ENCODE peak calls at places on chromosome 3, in five cellular contexts. J is GM23248, N is hepatocyte, R is OCI-LY7, E is HCT116. O is an unnamed sample.

GRCh38 chr3:14592390-14592789 is 52.2 kb upstream of the GRIP2 start:
- DNase-seq in N (no peak), R (no peak), E (no peak), J (no peak), O (no peak)

GRCh38 chr3:11379824-11380281 is 107.7 kb downstream of the ATG7 start:
- DNase-seq in E (no peak), R (no peak), J (no peak), N (no peak), O (no peak)

GRCh38 chr3:85554153-85554552 is 595.4 kb downstream of the CADM2 start:
- DNase-seq in R (no peak), N (no peak), E (no peak), J (no peak), O (no peak)

GRCh38 chr3:195072916-195073564 is 197.9 kb downstream of the XXYLT1 start:
- DNase-seq in J (no peak), E (no peak), R (no peak), N (no peak), O (no peak)

GRCh38 chr3:56257826-56258225 is 210.4 kb downstream of the ERC2 start:
- DNase-seq in J (no peak), R (no peak), N (no peak), E (no peak), O (no peak)

GRCh38 chr3:27669505-27670085 is 52.5 kb downstream of the EOMES start:
- DNase-seq in R (no peak), N (no peak), E (no peak), J (no peak), O (no peak)

GRCh38 chr3:138861755-138862333 is 27.1 kb upstream of the PIK3CB start:
- DNase-seq in R (no peak), J (peak; percentile 90), N (peak; percentile 8), E (peak; percentile 23), O (no peak)

GRCh38 chr3:174821477-174821876 is 37.7 kb upstream of the NAALADL2 start:
- DNase-seq in N (peak; percentile 24), J (peak; percentile 2), R (no peak), E (no peak), O (no peak)

GRCh38 chr3:126433496-126434263 is 39.0 kb downstream of the CFAP100 start:
- DNase-seq in E (no peak), N (no peak), R (no peak), J (no peak), O (no peak)

GRCh38 chr3:60228823-60229222 is 1022.4 kb downstream of the FHIT start:
- DNase-seq in J (no peak), R (no peak), N (no peak), E (no peak), O (no peak)

GRCh38 chr3:36364260-36364659 is 16.0 kb upstream of the STAC start:
- DNase-seq in J (no peak), R (no peak), E (no peak), N (no peak), O (no peak)

GRCh38 chr3:130843441-130843840 is 50.4 kb upstream of the ATP2C1 start:
- DNase-seq in J (no peak), R (no peak), N (peak; percentile 5), E (no peak), O (no peak)

GRCh38 chr3:64685331-64685799 is 2.4 kb downstream of the ADAMTS9 start:
- DNase-seq in E (no peak), J (peak; percentile 65), R (no peak), N (peak; percentile 51), O (no peak)

GRCh38 chr3:194364652-194365434 is 4.7 kb downstream of the LRRC15 start:
- DNase-seq in J (peak; percentile 89), N (peak; percentile 44), E (no peak), R (no peak), O (no peak)

GRCh38 chr3:95750097-95750496 is 1064.3 kb upstream of the EPHA6 start:
- DNase-seq in N (no peak), E (no peak), R (no peak), J (no peak), O (no peak)

GRCh38 chr3:19972056-19972455 is 25.2 kb downstream of the RAB5A start:
- DNase-seq in N (no peak), E (no peak), R (no peak), J (peak; percentile 46), O (peak; percentile 95)

GRCh38 chr3:69129531-69129930 is 7.1 kb upstream of the LMOD3 start:
- DNase-seq in N (no peak), R (no peak), E (no peak), J (peak; percentile 48), O (no peak)

GRCh38 chr3:104359546-104359945 is 1007.2 kb upstream of the ALCAM start:
- DNase-seq in R (no peak), E (no peak), J (peak; percentile 90), N (peak; percentile 19), O (peak; percentile 59)

GRCh38 chr3:141578197-141578596 is 91.4 kb downstream of the RASA2 start:
- DNase-seq in E (no peak), R (no peak), N (no peak), J (peak; percentile 75), O (no peak)

GRCh38 chr3:160016972-160017371 is 28.3 kb downstream of the IL12A start:
- DNase-seq in N (no peak), R (no peak), E (no peak), J (no peak), O (peak; percentile 87)

GRCh38 chr3:126135398-126136076 is 44.8 kb downstream of the ALDH1L1 start:
- DNase-seq in E (no peak), N (no peak), R (no peak), J (no peak), O (no peak)

GRCh38 chr3:193572426-193572908 is 17.8 kb upstream of the ATP13A4 start:
- DNase-seq in R (peak; percentile 62), N (peak; percentile 83), E (peak; percentile 65), J (peak; percentile 73), O (peak; percentile 80)

GRCh38 chr3:150243466-150243865 is 164.6 kb upstream of the TSC22D2 start:
- DNase-seq in E (no peak), J (no peak), N (no peak), R (no peak), O (no peak)

DNA sequence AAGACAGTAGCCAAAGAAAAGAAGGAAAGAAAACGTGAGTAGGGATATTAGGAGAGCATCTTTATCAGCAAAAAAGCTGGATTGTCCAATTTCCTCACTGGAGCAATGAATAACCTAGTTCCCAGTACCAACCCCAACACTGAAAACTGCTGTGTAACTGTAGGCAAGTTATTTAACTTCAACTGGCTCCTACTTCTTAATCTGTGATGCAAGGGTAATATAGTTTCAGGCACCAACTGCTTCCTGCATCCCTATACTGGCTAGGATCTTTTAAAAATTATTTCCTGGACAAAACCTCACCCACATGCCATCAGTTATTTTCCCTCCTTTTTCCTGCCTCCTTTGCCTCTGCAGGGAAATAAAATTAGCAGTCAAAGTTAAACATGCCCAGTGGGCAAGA is 59.6 kb downstream of the ZBTB20 start:
- DNase-seq in R (no peak), N (no peak), E (no peak), J (no peak), O (no peak)
- TF ChIP-seq EZH2phosphoT487 in R (no peak), N (no peak), E (no peak), J (no peak), O (no peak)

GRCh38 chr3:178475062-178475461 is 61.2 kb upstream of the KCNMB2 start:
- DNase-seq in E (no peak), R (no peak), N (no peak), J (no peak), O (no peak)
- TF ChIP-seq EZH2phosphoT487 in E (no peak), R (no peak), N (no peak), J (no peak), O (no peak)

GRCh38 chr3:161409858-161410257 is 38.5 kb upstream of the SPTSSB start:
- DNase-seq in J (no peak), E (no peak), N (no peak), R (no peak), O (peak; percentile 86)
- TF ChIP-seq EZH2phosphoT487 in J (no peak), E (no peak), N (no peak), R (no peak), O (no peak)

DNA sequence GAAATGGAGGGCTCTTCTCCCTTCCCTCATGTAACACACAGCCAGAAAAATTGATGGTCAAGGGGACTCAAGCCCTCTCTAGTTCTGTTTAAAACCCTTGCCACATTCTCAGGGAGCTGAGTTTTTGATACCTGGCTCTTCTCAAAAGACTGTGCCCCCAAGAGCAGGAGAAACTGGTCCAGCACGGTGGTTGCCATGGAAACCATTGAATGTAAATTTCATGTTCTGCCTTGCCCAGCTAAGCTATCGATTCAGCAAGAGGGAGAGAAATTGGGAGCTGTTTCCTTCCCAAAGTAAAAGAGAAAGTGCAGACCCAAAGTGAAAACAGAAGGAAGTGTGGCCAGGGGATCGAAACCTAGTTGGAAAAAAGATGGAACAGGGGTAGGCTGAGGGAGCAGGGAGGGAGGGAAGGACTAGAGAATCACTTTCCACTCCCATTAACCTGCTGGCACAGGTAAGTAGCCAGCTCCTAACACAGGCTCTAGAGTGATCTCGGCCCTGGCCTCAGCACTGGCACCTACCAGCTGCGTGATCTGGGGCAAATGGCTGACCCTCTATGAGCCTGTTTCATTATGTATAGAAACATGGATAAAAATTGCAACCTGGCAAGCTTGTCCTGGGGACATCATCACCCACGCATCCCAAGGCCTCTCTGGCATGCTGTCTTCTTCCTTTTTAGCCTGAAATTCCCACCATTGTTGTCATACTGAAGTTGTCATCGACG is 140.9 kb downstream of the TPRA1 start:
- DNase-seq in R (no peak), N (no peak), E (no peak), J (no peak), O (no peak)
- TF ChIP-seq EZH2phosphoT487 in R (no peak), N (no peak), E (no peak), J (no peak), O (no peak)

DNA sequence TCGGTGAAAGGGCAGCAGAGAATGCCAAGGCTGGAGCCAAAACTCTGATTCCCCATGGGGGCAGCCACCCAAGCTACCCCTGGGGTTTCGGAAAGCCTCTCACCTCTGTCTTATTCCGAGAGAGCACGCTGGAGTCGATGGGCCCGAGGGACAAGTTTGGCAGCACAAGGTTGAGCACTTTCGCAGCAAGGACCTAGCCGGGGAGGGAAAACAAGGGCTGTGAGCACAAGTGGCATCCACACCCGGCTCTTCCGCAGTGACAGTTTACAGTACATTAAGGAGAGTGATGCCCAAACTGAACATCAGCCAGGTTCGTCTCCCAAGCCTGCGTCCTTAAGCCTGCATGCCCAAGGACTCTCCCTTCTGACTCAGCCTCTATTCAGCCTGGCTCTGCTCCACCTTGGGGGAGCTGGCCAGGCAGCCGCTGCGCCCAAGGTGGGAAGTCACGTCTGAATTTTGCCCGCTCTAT is 37.8 kb downstream of the ABTB1 start:
- DNase-seq in E (no peak), R (no peak), N (no peak), J (peak; percentile 58), O (peak; percentile 81)
- TF ChIP-seq EZH2phosphoT487 in E (no peak), R (no peak), N (no peak), J (no peak), O (no peak)